ENCODE peak calls at places on chromosomes 3 and 15, in five cellular contexts. J is brain microvascular endothelial cell, N is A549, A is fibroblast of lung, H is astrocyte of the spinal cord. F is an unnamed sample.

GRCh38 chr15:38482572-38482971 is 28.6 kb downstream of the FAM98B start:
- DNase-seq in H (no peak), N (no peak), J (no peak), A (no peak), F (no peak)

GRCh38 chr15:77030928-77031375 is 36.0 kb downstream of the PSTPIP1 start:
- DNase-seq in A (no peak), H (no peak), N (no peak), J (no peak), F (no peak)

GRCh38 chr3:37974121-37974927 is 16.3 kb upstream of the VILL start:
- DNase-seq in A (peak; percentile 72), N (peak; percentile 80), H (peak; percentile 46), J (peak; percentile 59), F (peak; percentile 60)

GRCh38 chr15:74281147-74282133 is 45.3 kb downstream of the CCDC33 start:
- DNase-seq in N (no peak), J (no peak), H (no peak), A (no peak), F (no peak)

GRCh38 chr3:152703245-152703900 is 131.6 kb upstream of the P2RY1 start:
- DNase-seq in H (no peak), N (no peak), J (no peak), A (no peak), F (no peak)

GRCh38 chr3:32258869-32259268 is 20.4 kb downstream of the CMTM8 start:
- DNase-seq in A (no peak), J (no peak), H (no peak), N (no peak), F (no peak)

GRCh38 chr15:49044761-49045571 is 1.3 kb downstream of the SECISBP2L start:
- DNase-seq in H (peak; percentile 32), N (no peak), A (peak; percentile 17), J (no peak), F (peak; percentile 29)

GRCh38 chr15:77139312-77139711 is 68.4 kb upstream of the TSPAN3 start:
- DNase-seq in N (no peak), H (no peak), J (no peak), A (no peak), F (no peak)

GRCh38 chr3:134463676-134464611 is 21.8 kb downstream of the ANAPC13 start:
- DNase-seq in N (no peak), A (peak; percentile 97), J (peak; percentile 96), H (peak; percentile 99), F (peak; percentile 100)

GRCh38 chr3:129441215-129441614 is 1.2 kb downstream of the IFT122 start:
- DNase-seq in J (no peak), H (no peak), N (no peak), A (no peak), F (no peak)

GRCh38 chr3:71551286-71551919 is 32.1 kb downstream of the FOXP1 start:
- DNase-seq in J (peak; percentile 40), H (peak; percentile 56), N (no peak), A (no peak), F (peak; percentile 69)

GRCh38 chr15:71666723-71667122 is 143.6 kb upstream of the NR2E3 start:
- DNase-seq in A (no peak), H (no peak), N (no peak), J (no peak), F (no peak)

GRCh38 chr3:17638351-17638750 is 104.1 kb downstream of the TBC1D5 start:
- DNase-seq in H (no peak), J (no peak), A (peak; percentile 60), N (no peak), F (peak; percentile 54)

GRCh38 chr3:9994086-9994844 is 7.6 kb upstream of the EMC3 start:
- DNase-seq in J (no peak), H (peak; percentile 50), N (no peak), A (peak; percentile 90), F (peak; percentile 75)

GRCh38 chr15:70741107-70741511 is 22.2 kb downstream of the UACA start:
- DNase-seq in J (peak; percentile 78), H (peak; percentile 80), N (peak; percentile 55), A (peak; percentile 94), F (peak; percentile 93)

GRCh38 chr15:65311760-65312159 is 7.3 kb downstream of the RNU5B-1 start:
- DNase-seq in H (no peak), N (no peak), J (no peak), A (no peak), F (no peak)

GRCh38 chr3:76943058-76943457 is 96.8 kb upstream of the ROBO2 start:
- DNase-seq in N (no peak), H (no peak), J (peak; percentile 82), A (no peak), F (no peak)

GRCh38 chr3:143040264-143040879 is 39.0 kb downstream of the U2SURP start:
- DNase-seq in H (peak; percentile 48), A (peak; percentile 63), N (no peak), J (no peak), F (peak; percentile 55)

GRCh38 chr15:63187589-63188226 is 1.7 kb upstream of the RAB8B start:
- DNase-seq in J (no peak), N (no peak), H (no peak), A (no peak), F (no peak)

GRCh38 chr15:77420610-77421369 is at the start of gene HMG20A:
- DNase-seq in A (peak; percentile 95), H (peak; percentile 96), N (peak; percentile 80), J (peak; percentile 62), F (peak; percentile 94)

GRCh38 chr3:128435058-128435457 is 31.6 kb downstream of the DNAJB8 start:
- DNase-seq in J (no peak), N (no peak), H (no peak), A (no peak), F (no peak)

GRCh38 chr3:72316501-72317279 is 531.6 kb downstream of the SHQ1 start:
- DNase-seq in N (no peak), H (peak; percentile 36), A (no peak), J (no peak), F (no peak)

GRCh38 chr15:71889385-71889784 is 79.0 kb downstream of the NR2E3 start:
- DNase-seq in J (no peak), A (no peak), H (no peak), N (no peak), F (no peak)

GRCh38 chr15:75843618-75844610 is 667 bp downstream of the UBE2Q2 start:
- DNase-seq in J (peak; percentile 25), N (peak; percentile 79), A (peak; percentile 56), H (peak; percentile 67), F (peak; percentile 49)

GRCh38 chr3:4744405-4745239 is 234.6 kb upstream of the BHLHE40 start:
- DNase-seq in A (peak; percentile 56), H (peak; percentile 75), N (peak; percentile 66), J (peak; percentile 35), F (peak; percentile 66)

GRCh38 chr3:171393032-171393744 is 67.0 kb downstream of the TNIK start:
- DNase-seq in J (peak; percentile 72), A (peak; percentile 64), N (no peak), H (peak; percentile 54), F (no peak)

GRCh38 chr15:100897873-100898490 is 18.4 kb downstream of the ALDH1A3 start:
- DNase-seq in J (no peak), N (no peak), H (no peak), A (no peak), F (no peak)

GRCh38 chr3:114608293-114608692 is 314.5 kb downstream of the TIGIT start:
- DNase-seq in H (peak; percentile 89), N (no peak), A (peak; percentile 80), J (peak; percentile 60), F (peak; percentile 90)

GRCh38 chr3:101829066-101829830 is 20.1 kb upstream of the NFKBIZ start:
- DNase-seq in H (peak; percentile 49), N (no peak), A (peak; percentile 79), J (peak; percentile 70), F (peak; percentile 70)
- H3K4me3 ChIP-seq in H (peak overlapping the region; percentile 14), N (no peak overlapping the region), A (no peak overlapping the region), J (peak overlapping the region; percentile 36), F (peak overlapping the region; percentile 69)

DNA sequence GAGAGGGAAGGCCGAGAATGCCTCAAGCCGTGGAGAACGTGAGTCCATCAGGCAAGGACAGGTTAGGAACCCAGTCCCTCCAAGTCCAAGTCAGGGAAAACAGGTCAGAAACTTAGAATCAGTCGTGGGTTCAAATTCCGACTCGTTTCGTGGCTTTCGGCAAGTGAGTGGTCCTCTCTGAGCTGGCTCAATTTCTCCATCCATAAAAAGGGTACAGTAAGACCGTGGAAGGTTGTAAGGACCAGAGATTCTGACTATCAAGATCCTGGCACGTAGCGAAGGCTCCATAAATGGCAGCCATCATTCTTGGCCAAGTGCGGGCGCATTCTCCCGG is 604 bp upstream of the MED12L start:
- DNase-seq in N (no peak), J (no peak), A (no peak), H (no peak), F (no peak)
- H3K4me3 ChIP-seq in N (peak overlapping the region; percentile 70), J (peak overlapping the region; percentile 59), A (no peak overlapping the region), H (peak overlapping the region; percentile 56), F (peak overlapping the region; percentile 63)

GRCh38 chr3:52197842-52198625 is at the start of gene ALAS1:
- DNase-seq in A (peak; percentile 85), N (peak; percentile 78), J (peak; percentile 83), H (peak; percentile 88), F (peak; percentile 81)

GRCh38 chr3:52195823-52196331 is 2.1 kb upstream of the ALAS1 start:
- DNase-seq in N (no peak), J (no peak), H (no peak), A (peak; percentile 80), F (peak; percentile 74)

GRCh38 chr3:52197499-52197841 is 490 bp upstream of the ALAS1 start:
- DNase-seq in J (no peak), H (no peak), A (no peak), N (no peak), F (no peak)

GRCh38 chr3:52195297-52195597 is 2.7 kb upstream of the ALAS1 start:
- DNase-seq in A (no peak), J (no peak), H (no peak), N (no peak), F (no peak)

GRCh38 chr3:52196977-52197376 is 983 bp upstream of the ALAS1 start:
- DNase-seq in J (no peak), A (no peak), N (no peak), H (no peak), F (no peak)
- H3K4me3 ChIP-seq in J (no peak overlapping the region), A (no peak overlapping the region), N (no peak overlapping the region), H (no peak overlapping the region), F (no peak overlapping the region)

DNA sequence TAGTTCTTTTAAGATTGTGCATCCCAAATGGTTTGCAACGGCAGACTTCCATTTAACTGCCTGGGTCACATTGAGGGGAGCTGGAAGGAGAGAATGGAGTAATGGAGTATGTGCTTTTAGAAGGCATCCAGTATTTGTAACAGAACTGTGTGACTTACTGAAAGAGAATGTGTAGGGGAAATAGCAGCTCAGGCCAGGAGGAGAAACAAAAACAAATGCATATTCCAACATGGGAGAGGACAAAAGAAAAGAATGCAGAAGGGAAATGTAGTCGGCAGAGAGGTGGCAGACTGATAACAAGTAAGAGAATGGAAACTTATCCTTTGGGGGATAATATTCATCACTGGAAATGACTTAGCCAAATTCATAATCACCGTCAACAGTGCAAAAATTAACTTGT is 294.8 kb upstream of the SGO1 start:
- DNase-seq in N (no peak), H (peak; percentile 46), J (peak; percentile 43), A (no peak), F (peak; percentile 46)
- H3K4me3 ChIP-seq in N (no peak overlapping the region), H (no peak overlapping the region), J (no peak overlapping the region), A (no peak overlapping the region), F (no peak overlapping the region)

F was measured in fibroblast of the aortic adventitia.